ENCODE peak calls at places on chromosomes 1 and 21, in four cellular contexts. One of them, this sample, is unnamed.

GRCh38 chr1:246503341-246503740 is 3.7 kb downstream of the SMYD3 start:
- DNase-seq in cardiac muscle cell: no peak
- DNase-seq in tibial artery: no peak
- DNase-seq in heart left ventricle: no peak
- DNase-seq in this sample: peak

GRCh38 chr1:21939650-21940374 is 2.7 kb upstream of the HSPG2 start:
- DNase-seq in heart left ventricle: peak
- DNase-seq in tibial artery: peak
- DNase-seq in cardiac muscle cell: peak
- DNase-seq in this sample: peak

GRCh38 chr21:27759820-27760219 is 792.9 kb upstream of the ADAMTS5 start:
- DNase-seq in cardiac muscle cell: peak
- DNase-seq in tibial artery: no peak
- DNase-seq in heart left ventricle: no peak
- DNase-seq in this sample: no peak

GRCh38 chr1:21238141-21238800 is 52.0 kb downstream of the ECE1 start:
- DNase-seq in cardiac muscle cell: no peak
- DNase-seq in heart left ventricle: no peak
- DNase-seq in tibial artery: no peak
- DNase-seq in this sample: no peak

GRCh38 chr1:209937996-209938959 is at the start of gene SYT14:
- DNase-seq in tibial artery: no peak
- DNase-seq in heart left ventricle: no peak
- DNase-seq in cardiac muscle cell: peak
- DNase-seq in this sample: no peak

GRCh38 chr1:84370266-84370665 is 28.0 kb upstream of the DNASE2B start:
- DNase-seq in cardiac muscle cell: no peak
- DNase-seq in tibial artery: no peak
- DNase-seq in heart left ventricle: no peak
- DNase-seq in this sample: no peak

GRCh38 chr1:210525759-210526158 is 197.1 kb downstream of the HHAT start:
- DNase-seq in tibial artery: no peak
- DNase-seq in cardiac muscle cell: no peak
- DNase-seq in heart left ventricle: no peak
- DNase-seq in this sample: no peak

GRCh38 chr1:55767171-55767570 is 552.0 kb upstream of the USP24 start:
- DNase-seq in cardiac muscle cell: no peak
- DNase-seq in tibial artery: no peak
- DNase-seq in heart left ventricle: no peak
- DNase-seq in this sample: no peak

GRCh38 chr1:172145231-172145651 is 275.2 kb upstream of the C1orf105 start:
- DNase-seq in heart left ventricle: no peak
- DNase-seq in tibial artery: no peak
- DNase-seq in cardiac muscle cell: peak
- DNase-seq in this sample: no peak

GRCh38 chr1:36567601-36568341 is 85.1 kb upstream of the CSF3R start:
- DNase-seq in heart left ventricle: no peak
- DNase-seq in cardiac muscle cell: no peak
- DNase-seq in tibial artery: peak
- DNase-seq in this sample: no peak

GRCh38 chr1:154483941-154484803 is 17.8 kb upstream of the TDRD10 start:
- DNase-seq in cardiac muscle cell: peak
- DNase-seq in heart left ventricle: no peak
- DNase-seq in tibial artery: no peak
- DNase-seq in this sample: peak

GRCh38 chr1:78101514-78101913 is 55.7 kb downstream of the GIPC2 start:
- DNase-seq in tibial artery: peak
- DNase-seq in cardiac muscle cell: peak
- DNase-seq in heart left ventricle: peak
- DNase-seq in this sample: peak

GRCh38 chr1:93317207-93317606 is 28.5 kb upstream of the DR1 start:
- DNase-seq in heart left ventricle: peak
- DNase-seq in cardiac muscle cell: no peak
- DNase-seq in tibial artery: peak
- DNase-seq in this sample: no peak

GRCh38 chr1:228177183-228177475 is 11.5 kb downstream of the IBA57 start:
- DNase-seq in heart left ventricle: no peak
- DNase-seq in tibial artery: no peak
- DNase-seq in cardiac muscle cell: no peak
- DNase-seq in this sample: no peak

GRCh38 chr1:246782120-246782900 is 58.1 kb downstream of the SCCPDH start:
- DNase-seq in tibial artery: no peak
- DNase-seq in heart left ventricle: peak
- DNase-seq in cardiac muscle cell: peak
- DNase-seq in this sample: no peak

GRCh38 chr1:112169517-112169916 is 180.0 kb upstream of the KCND3 start:
- DNase-seq in heart left ventricle: no peak
- DNase-seq in tibial artery: no peak
- DNase-seq in cardiac muscle cell: no peak
- DNase-seq in this sample: no peak

GRCh38 chr1:189609206-189609605 is 868.5 kb downstream of the BRINP3 start:
- DNase-seq in cardiac muscle cell: no peak
- DNase-seq in heart left ventricle: no peak
- DNase-seq in tibial artery: no peak
- DNase-seq in this sample: no peak

GRCh38 chr1:14571810-14572767 is 26.4 kb upstream of the KAZN start:
- DNase-seq in cardiac muscle cell: peak
- DNase-seq in tibial artery: no peak
- DNase-seq in heart left ventricle: no peak
- DNase-seq in this sample: no peak

GRCh38 chr1:3939242-3940080 is 39.4 kb upstream of the C1orf174 start:
- DNase-seq in tibial artery: no peak
- DNase-seq in heart left ventricle: no peak
- DNase-seq in cardiac muscle cell: no peak
- DNase-seq in this sample: no peak

GRCh38 chr1:42456754-42457089 is 379 bp downstream of the PPCS start:
- DNase-seq in tibial artery: no peak
- DNase-seq in heart left ventricle: no peak
- DNase-seq in cardiac muscle cell: peak
- DNase-seq in this sample: no peak

GRCh38 chr1:71804140-71804539 is 478.2 kb downstream of the NEGR1 start:
- DNase-seq in cardiac muscle cell: no peak
- DNase-seq in heart left ventricle: peak
- DNase-seq in tibial artery: no peak
- DNase-seq in this sample: no peak

GRCh38 chr1:236063919-236064673 is 794 bp downstream of the NID1 start:
- DNase-seq in cardiac muscle cell: peak
- DNase-seq in tibial artery: peak
- DNase-seq in heart left ventricle: peak
- DNase-seq in this sample: no peak

GRCh38 chr1:22790232-22791008 is 79.8 kb downstream of the EPHB2 start:
- DNase-seq in cardiac muscle cell: no peak
- DNase-seq in heart left ventricle: peak
- DNase-seq in tibial artery: no peak
- DNase-seq in this sample: no peak

GRCh38 chr1:185672719-185673360 is 61.4 kb upstream of the HMCN1 start:
- DNase-seq in cardiac muscle cell: no peak
- DNase-seq in tibial artery: peak
- DNase-seq in heart left ventricle: no peak
- DNase-seq in this sample: no peak

GRCh38 chr1:155017946-155018316 is 15.3 kb downstream of the ZBTB7B start:
- DNase-seq in cardiac muscle cell: no peak
- DNase-seq in tibial artery: no peak
- DNase-seq in heart left ventricle: no peak
- DNase-seq in this sample: no peak

GRCh38 chr1:237814319-237814924 is 76.3 kb downstream of the ZP4 start:
- DNase-seq in cardiac muscle cell: peak
- DNase-seq in tibial artery: no peak
- DNase-seq in heart left ventricle: no peak
- DNase-seq in this sample: no peak

GRCh38 chr1:17184822-17185484 is 20.0 kb upstream of the PADI1 start:
- DNase-seq in cardiac muscle cell: no peak
- DNase-seq in tibial artery: no peak
- DNase-seq in heart left ventricle: no peak
- DNase-seq in this sample: no peak

GRCh38 chr1:46615735-46616134 is 876 bp downstream of the MOB3C start:
- DNase-seq in heart left ventricle: no peak
- DNase-seq in cardiac muscle cell: no peak
- DNase-seq in tibial artery: no peak
- DNase-seq in this sample: no peak

GRCh38 chr1:212433577-212434462 is 1.1 kb downstream of the NENF start:
- DNase-seq in cardiac muscle cell: no peak
- DNase-seq in heart left ventricle: no peak
- DNase-seq in tibial artery: no peak
- DNase-seq in this sample: no peak
- H3K27ac ChIP-seq in cardiac muscle cell: no peak
- H3K27ac ChIP-seq in heart left ventricle: peak
- H3K27ac ChIP-seq in tibial artery: peak
- H3K27ac ChIP-seq in this sample: no peak

GRCh38 chr1:212147581-212148033 is 112.1 kb downstream of the DTL start:
- DNase-seq in tibial artery: no peak
- DNase-seq in heart left ventricle: no peak
- DNase-seq in cardiac muscle cell: no peak
- DNase-seq in this sample: no peak
- H3K27ac ChIP-seq in tibial artery: no peak
- H3K27ac ChIP-seq in heart left ventricle: no peak
- H3K27ac ChIP-seq in cardiac muscle cell: peak
- H3K27ac ChIP-seq in this sample: no peak

GRCh38 chr1:47812848-47813508 is 184.2 kb downstream of the TRABD2B start:
- DNase-seq in tibial artery: no peak
- DNase-seq in heart left ventricle: no peak
- DNase-seq in cardiac muscle cell: no peak
- DNase-seq in this sample: no peak
- H3K27ac ChIP-seq in tibial artery: peak
- H3K27ac ChIP-seq in heart left ventricle: no peak
- H3K27ac ChIP-seq in cardiac muscle cell: no peak
- H3K27ac ChIP-seq in this sample: no peak

GRCh38 chr21:45220714-45221113 is 67.0 kb downstream of the POFUT2 start:
- DNase-seq in tibial artery: no peak
- DNase-seq in cardiac muscle cell: no peak
- DNase-seq in heart left ventricle: no peak
- DNase-seq in this sample: no peak

GRCh38 chr21:45224189-45224938 is 63.3 kb downstream of the POFUT2 start:
- DNase-seq in tibial artery: no peak
- DNase-seq in cardiac muscle cell: no peak
- DNase-seq in heart left ventricle: no peak
- DNase-seq in this sample: no peak

GRCh38 chr21:45220106-45220505 is 67.6 kb downstream of the POFUT2 start:
- DNase-seq in cardiac muscle cell: peak
- DNase-seq in heart left ventricle: no peak
- DNase-seq in tibial artery: peak
- DNase-seq in this sample: no peak

GRCh38 chr21:45223236-45223992 is 64.3 kb downstream of the POFUT2 start:
- DNase-seq in cardiac muscle cell: no peak
- DNase-seq in tibial artery: no peak
- DNase-seq in heart left ventricle: no peak
- DNase-seq in this sample: no peak

GRCh38 chr21:45222001-45222400 is 65.7 kb downstream of the POFUT2 start:
- DNase-seq in heart left ventricle: no peak
- DNase-seq in tibial artery: no peak
- DNase-seq in cardiac muscle cell: no peak
- DNase-seq in this sample: no peak
- H3K27ac ChIP-seq in heart left ventricle: no peak
- H3K27ac ChIP-seq in tibial artery: no peak
- H3K27ac ChIP-seq in cardiac muscle cell: no peak
- H3K27ac ChIP-seq in this sample: no peak

GRCh38 chr1:207965602-207966387 is 54.9 kb upstream of the CD34 start:
- DNase-seq in cardiac muscle cell: no peak
- DNase-seq in tibial artery: no peak
- DNase-seq in heart left ventricle: no peak
- DNase-seq in this sample: no peak

GRCh38 chr1:207963429-207964194 is 52.7 kb upstream of the CD34 start:
- DNase-seq in tibial artery: peak
- DNase-seq in heart left ventricle: peak
- DNase-seq in cardiac muscle cell: peak
- DNase-seq in this sample: no peak

GRCh38 chr1:207964195-207964966 is 53.5 kb upstream of the CD34 start:
- DNase-seq in heart left ventricle: no peak
- DNase-seq in cardiac muscle cell: peak
- DNase-seq in tibial artery: no peak
- DNase-seq in this sample: no peak

GRCh38 chr1:207959995-207960745 is 49.2 kb upstream of the CD34 start:
- DNase-seq in tibial artery: no peak
- DNase-seq in heart left ventricle: no peak
- DNase-seq in cardiac muscle cell: no peak
- DNase-seq in this sample: no peak

DNA sequence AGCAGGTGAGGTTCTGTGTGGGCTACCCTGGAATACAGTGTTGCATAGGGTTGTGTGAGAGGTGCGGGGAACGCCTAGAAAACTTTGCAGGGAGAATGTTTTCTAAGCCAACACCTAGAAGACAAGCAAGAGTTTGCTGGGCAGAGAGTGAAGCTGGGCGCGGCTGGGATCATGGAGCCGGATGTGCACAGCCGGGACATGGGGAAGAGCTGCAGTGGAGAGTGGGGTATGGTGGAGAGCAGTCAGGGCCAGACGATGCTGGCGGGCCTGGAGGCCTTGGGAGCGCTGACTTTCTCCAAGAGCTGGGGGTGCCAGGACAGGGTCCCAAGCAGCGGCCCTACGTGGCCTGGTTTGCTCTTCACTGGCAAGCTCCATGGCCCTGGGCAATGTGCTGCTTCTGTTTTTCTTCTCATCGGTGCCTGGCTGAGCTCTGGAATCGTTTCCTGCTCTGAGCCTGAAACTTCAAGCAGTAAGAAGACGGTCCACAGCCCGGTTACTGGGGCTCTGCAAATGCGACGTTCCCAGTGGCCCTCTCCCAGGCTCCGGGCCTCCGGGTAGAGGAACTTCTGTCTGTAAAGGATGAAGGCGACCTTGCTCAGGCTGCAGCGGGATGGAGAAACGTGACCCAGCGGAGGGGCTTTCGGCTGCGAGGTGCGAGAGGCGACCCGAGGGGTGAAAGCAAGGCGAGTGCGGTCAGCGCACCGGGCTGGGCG is 51.9 kb upstream of the CD34 start:
- DNase-seq in tibial artery: peak
- DNase-seq in heart left ventricle: peak
- DNase-seq in cardiac muscle cell: peak
- DNase-seq in this sample: no peak
- H3K27ac ChIP-seq in tibial artery: peak
- H3K27ac ChIP-seq in heart left ventricle: peak
- H3K27ac ChIP-seq in cardiac muscle cell: no peak
- H3K27ac ChIP-seq in this sample: peak

GRCh38 chr1:5729636-5730145 is 262.5 kb downstream of the NPHP4 start:
- DNase-seq in cardiac muscle cell: no peak
- DNase-seq in tibial artery: no peak
- DNase-seq in heart left ventricle: no peak
- DNase-seq in this sample: no peak

GRCh38 chr1:5727871-5728643 is 264.2 kb downstream of the NPHP4 start:
- DNase-seq in tibial artery: no peak
- DNase-seq in cardiac muscle cell: no peak
- DNase-seq in heart left ventricle: no peak
- DNase-seq in this sample: no peak

GRCh38 chr1:5730272-5731109 is 261.7 kb downstream of the NPHP4 start:
- DNase-seq in tibial artery: no peak
- DNase-seq in cardiac muscle cell: no peak
- DNase-seq in heart left ventricle: no peak
- DNase-seq in this sample: no peak

GRCh38 chr1:5727191-5727590 is 265.0 kb downstream of the NPHP4 start:
- DNase-seq in tibial artery: no peak
- DNase-seq in heart left ventricle: no peak
- DNase-seq in cardiac muscle cell: no peak
- DNase-seq in this sample: no peak

GRCh38 chr1:5728956-5729355 is 263.3 kb downstream of the NPHP4 start:
- DNase-seq in heart left ventricle: no peak
- DNase-seq in cardiac muscle cell: no peak
- DNase-seq in tibial artery: no peak
- DNase-seq in this sample: no peak
- H3K27ac ChIP-seq in heart left ventricle: no peak
- H3K27ac ChIP-seq in cardiac muscle cell: no peak
- H3K27ac ChIP-seq in tibial artery: no peak
- H3K27ac ChIP-seq in this sample: no peak

GRCh38 chr1:207217778-207218511 is 103.5 kb upstream of the CD55 start:
- DNase-seq in cardiac muscle cell: no peak
- DNase-seq in tibial artery: no peak
- DNase-seq in heart left ventricle: no peak
- DNase-seq in this sample: no peak
- H3K27ac ChIP-seq in cardiac muscle cell: no peak
- H3K27ac ChIP-seq in tibial artery: no peak
- H3K27ac ChIP-seq in heart left ventricle: no peak
- H3K27ac ChIP-seq in this sample: peak

This sample was measured in epithelial cell of prostate.